ENCODE peak calls at places on chromosomes 13 and 19, in seven cellular contexts. One of them, this sample, is unnamed.
A peak's percentile ranks its signal among the peaks of the same experiment; 100 is the strongest.

GRCh38 chr19:47813304-47813994 is 8.3 kb upstream of the CRX start:
- DNase-seq in adipocyte: peak; percentile 75
- DNase-seq in activated CD4-positive, alpha-beta T cell treated with anti-CD3 and anti-CD28 coated beads for 48 hours: peak; percentile 89
- DNase-seq in cardiac muscle cell: peak; percentile 90
- DNase-seq in RCC 7860: peak; percentile 19
- DNase-seq in left ventricle myocardium superior: peak; percentile 83
- DNase-seq in amygdala: no peak
- DNase-seq in this sample: peak; percentile 95

GRCh38 chr19:8304841-8305621 is 3.1 kb downstream of the CD320 start:
- DNase-seq in adipocyte: no peak
- DNase-seq in activated CD4-positive, alpha-beta T cell treated with anti-CD3 and anti-CD28 coated beads for 48 hours: peak; percentile 63
- DNase-seq in cardiac muscle cell: no peak
- DNase-seq in RCC 7860: no peak
- DNase-seq in left ventricle myocardium superior: no peak
- DNase-seq in amygdala: no peak
- DNase-seq in this sample: peak; percentile 71

GRCh38 chr19:54142166-54142780 is 4.7 kb downstream of the CNOT3 start:
- DNase-seq in adipocyte: no peak
- DNase-seq in activated CD4-positive, alpha-beta T cell treated with anti-CD3 and anti-CD28 coated beads for 48 hours: no peak
- DNase-seq in cardiac muscle cell: no peak
- DNase-seq in RCC 7860: no peak
- DNase-seq in left ventricle myocardium superior: no peak
- DNase-seq in amygdala: no peak
- DNase-seq in this sample: no peak

GRCh38 chr13:111859361-111860105 is 207.4 kb upstream of the SOX1 start:
- DNase-seq in adipocyte: no peak
- DNase-seq in activated CD4-positive, alpha-beta T cell treated with anti-CD3 and anti-CD28 coated beads for 48 hours: no peak
- DNase-seq in cardiac muscle cell: peak; percentile 22
- DNase-seq in RCC 7860: no peak
- DNase-seq in left ventricle myocardium superior: no peak
- DNase-seq in amygdala: no peak
- DNase-seq in this sample: peak; percentile 50

GRCh38 chr19:42352216-42352892 is 26.9 kb downstream of the MEGF8 start:
- DNase-seq in adipocyte: no peak
- DNase-seq in activated CD4-positive, alpha-beta T cell treated with anti-CD3 and anti-CD28 coated beads for 48 hours: peak; percentile 20
- DNase-seq in cardiac muscle cell: no peak
- DNase-seq in RCC 7860: peak; percentile 33
- DNase-seq in left ventricle myocardium superior: no peak
- DNase-seq in amygdala: no peak
- DNase-seq in this sample: no peak

GRCh38 chr13:30629527-30629926 is 11.8 kb downstream of the USPL1 start:
- DNase-seq in adipocyte: no peak
- DNase-seq in activated CD4-positive, alpha-beta T cell treated with anti-CD3 and anti-CD28 coated beads for 48 hours: no peak
- DNase-seq in cardiac muscle cell: peak; percentile 12
- DNase-seq in RCC 7860: no peak
- DNase-seq in left ventricle myocardium superior: no peak
- DNase-seq in amygdala: no peak
- DNase-seq in this sample: no peak

GRCh38 chr13:28239374-28239773 is 101.0 kb downstream of the PAN3 start:
- DNase-seq in adipocyte: peak; percentile 36
- DNase-seq in activated CD4-positive, alpha-beta T cell treated with anti-CD3 and anti-CD28 coated beads for 48 hours: no peak
- DNase-seq in cardiac muscle cell: no peak
- DNase-seq in RCC 7860: no peak
- DNase-seq in left ventricle myocardium superior: no peak
- DNase-seq in amygdala: no peak
- DNase-seq in this sample: no peak

GRCh38 chr19:28710278-28710677 is 502.7 kb downstream of the UQCRFS1 start:
- DNase-seq in adipocyte: peak; percentile 85
- DNase-seq in activated CD4-positive, alpha-beta T cell treated with anti-CD3 and anti-CD28 coated beads for 48 hours: no peak
- DNase-seq in cardiac muscle cell: peak; percentile 70
- DNase-seq in RCC 7860: peak; percentile 31
- DNase-seq in left ventricle myocardium superior: no peak
- DNase-seq in amygdala: no peak
- DNase-seq in this sample: no peak

GRCh38 chr13:102968572-102969228 is 97.5 kb downstream of the SLC10A2 start:
- DNase-seq in adipocyte: no peak
- DNase-seq in activated CD4-positive, alpha-beta T cell treated with anti-CD3 and anti-CD28 coated beads for 48 hours: no peak
- DNase-seq in cardiac muscle cell: no peak
- DNase-seq in RCC 7860: no peak
- DNase-seq in left ventricle myocardium superior: no peak
- DNase-seq in amygdala: no peak
- DNase-seq in this sample: no peak

GRCh38 chr13:40120781-40121180 is 465.3 kb downstream of the COG6 start:
- DNase-seq in adipocyte: no peak
- DNase-seq in activated CD4-positive, alpha-beta T cell treated with anti-CD3 and anti-CD28 coated beads for 48 hours: no peak
- DNase-seq in cardiac muscle cell: no peak
- DNase-seq in RCC 7860: no peak
- DNase-seq in left ventricle myocardium superior: no peak
- DNase-seq in amygdala: no peak
- DNase-seq in this sample: no peak

GRCh38 chr19:49590971-49591730 is at the start of gene PRR12:
- DNase-seq in adipocyte: peak; percentile 84
- DNase-seq in activated CD4-positive, alpha-beta T cell treated with anti-CD3 and anti-CD28 coated beads for 48 hours: peak; percentile 71
- DNase-seq in cardiac muscle cell: peak; percentile 72
- DNase-seq in RCC 7860: peak; percentile 34
- DNase-seq in left ventricle myocardium superior: peak; percentile 77
- DNase-seq in amygdala: peak; percentile 62
- DNase-seq in this sample: peak; percentile 87

GRCh38 chr19:37551123-37551993 is 43.2 kb downstream of the ZNF571 start:
- DNase-seq in adipocyte: peak; percentile 18
- DNase-seq in activated CD4-positive, alpha-beta T cell treated with anti-CD3 and anti-CD28 coated beads for 48 hours: peak; percentile 76
- DNase-seq in cardiac muscle cell: no peak
- DNase-seq in RCC 7860: no peak
- DNase-seq in left ventricle myocardium superior: peak; percentile 80
- DNase-seq in amygdala: no peak
- DNase-seq in this sample: peak; percentile 82

GRCh38 chr19:55640043-55640576 is 692 bp upstream of the ZNF580 start:
- DNase-seq in adipocyte: peak; percentile 85
- DNase-seq in activated CD4-positive, alpha-beta T cell treated with anti-CD3 and anti-CD28 coated beads for 48 hours: peak; percentile 87
- DNase-seq in cardiac muscle cell: no peak
- DNase-seq in RCC 7860: no peak
- DNase-seq in left ventricle myocardium superior: peak; percentile 83
- DNase-seq in amygdala: no peak
- DNase-seq in this sample: peak; percentile 77

GRCh38 chr13:22703601-22704209 is 477.1 kb upstream of the SGCG start:
- DNase-seq in adipocyte: no peak
- DNase-seq in activated CD4-positive, alpha-beta T cell treated with anti-CD3 and anti-CD28 coated beads for 48 hours: no peak
- DNase-seq in cardiac muscle cell: no peak
- DNase-seq in RCC 7860: no peak
- DNase-seq in left ventricle myocardium superior: no peak
- DNase-seq in amygdala: no peak
- DNase-seq in this sample: no peak

GRCh38 chr13:110521946-110522345 is 39.6 kb downstream of the RAB20 start:
- DNase-seq in adipocyte: no peak
- DNase-seq in activated CD4-positive, alpha-beta T cell treated with anti-CD3 and anti-CD28 coated beads for 48 hours: no peak
- DNase-seq in cardiac muscle cell: no peak
- DNase-seq in RCC 7860: no peak
- DNase-seq in left ventricle myocardium superior: no peak
- DNase-seq in amygdala: no peak
- DNase-seq in this sample: no peak

GRCh38 chr13:26048745-26049144 is 3.1 kb downstream of the SHISA2 start:
- DNase-seq in adipocyte: no peak
- DNase-seq in activated CD4-positive, alpha-beta T cell treated with anti-CD3 and anti-CD28 coated beads for 48 hours: no peak
- DNase-seq in cardiac muscle cell: no peak
- DNase-seq in RCC 7860: no peak
- DNase-seq in left ventricle myocardium superior: no peak
- DNase-seq in amygdala: no peak
- DNase-seq in this sample: no peak

GRCh38 chr19:48363500-48363809 is 285 bp downstream of the TMEM143 start:
- DNase-seq in adipocyte: no peak
- DNase-seq in activated CD4-positive, alpha-beta T cell treated with anti-CD3 and anti-CD28 coated beads for 48 hours: no peak
- DNase-seq in cardiac muscle cell: no peak
- DNase-seq in RCC 7860: no peak
- DNase-seq in left ventricle myocardium superior: no peak
- DNase-seq in amygdala: no peak
- DNase-seq in this sample: no peak

GRCh38 chr19:47653856-47654255 is 44.9 kb downstream of the BICRA start:
- DNase-seq in adipocyte: no peak
- DNase-seq in activated CD4-positive, alpha-beta T cell treated with anti-CD3 and anti-CD28 coated beads for 48 hours: no peak
- DNase-seq in cardiac muscle cell: no peak
- DNase-seq in RCC 7860: no peak
- DNase-seq in left ventricle myocardium superior: no peak
- DNase-seq in amygdala: no peak
- DNase-seq in this sample: no peak

GRCh38 chr13:43908156-43909126 is 28.7 kb downstream of the LACC1 start:
- DNase-seq in adipocyte: peak; percentile 80
- DNase-seq in activated CD4-positive, alpha-beta T cell treated with anti-CD3 and anti-CD28 coated beads for 48 hours: peak; percentile 12
- DNase-seq in cardiac muscle cell: peak; percentile 61
- DNase-seq in RCC 7860: peak; percentile 30
- DNase-seq in left ventricle myocardium superior: no peak
- DNase-seq in amygdala: no peak
- DNase-seq in this sample: no peak

GRCh38 chr13:97727991-97728390 is 225.5 kb upstream of the IPO5 start:
- DNase-seq in adipocyte: no peak
- DNase-seq in activated CD4-positive, alpha-beta T cell treated with anti-CD3 and anti-CD28 coated beads for 48 hours: no peak
- DNase-seq in cardiac muscle cell: no peak
- DNase-seq in RCC 7860: no peak
- DNase-seq in left ventricle myocardium superior: no peak
- DNase-seq in amygdala: no peak
- DNase-seq in this sample: no peak

GRCh38 chr19:23943411-23943810 is 28.7 kb downstream of the ZNF726 start:
- DNase-seq in adipocyte: no peak
- DNase-seq in activated CD4-positive, alpha-beta T cell treated with anti-CD3 and anti-CD28 coated beads for 48 hours: no peak
- DNase-seq in cardiac muscle cell: no peak
- DNase-seq in RCC 7860: no peak
- DNase-seq in left ventricle myocardium superior: no peak
- DNase-seq in amygdala: no peak
- DNase-seq in this sample: no peak

GRCh38 chr19:19444694-19445155 is 39.2 kb downstream of the GATAD2A start:
- DNase-seq in adipocyte: no peak
- DNase-seq in activated CD4-positive, alpha-beta T cell treated with anti-CD3 and anti-CD28 coated beads for 48 hours: peak; percentile 27
- DNase-seq in cardiac muscle cell: no peak
- DNase-seq in RCC 7860: peak; percentile 37
- DNase-seq in left ventricle myocardium superior: no peak
- DNase-seq in amygdala: no peak
- DNase-seq in this sample: no peak

GRCh38 chr13:30856004-30856790 is 49.9 kb upstream of the MEDAG start:
- DNase-seq in adipocyte: no peak
- DNase-seq in activated CD4-positive, alpha-beta T cell treated with anti-CD3 and anti-CD28 coated beads for 48 hours: no peak
- DNase-seq in cardiac muscle cell: no peak
- DNase-seq in RCC 7860: no peak
- DNase-seq in left ventricle myocardium superior: no peak
- DNase-seq in amygdala: no peak
- DNase-seq in this sample: no peak

GRCh38 chr13:113791761-113792160 is 32.7 kb downstream of the TMEM255B start:
- DNase-seq in adipocyte: no peak
- DNase-seq in activated CD4-positive, alpha-beta T cell treated with anti-CD3 and anti-CD28 coated beads for 48 hours: no peak
- DNase-seq in cardiac muscle cell: no peak
- DNase-seq in RCC 7860: no peak
- DNase-seq in left ventricle myocardium superior: peak; percentile 9
- DNase-seq in amygdala: no peak
- DNase-seq in this sample: no peak

GRCh38 chr13:30346789-30347167 is 39.4 kb upstream of the KATNAL1 start:
- DNase-seq in adipocyte: no peak
- DNase-seq in activated CD4-positive, alpha-beta T cell treated with anti-CD3 and anti-CD28 coated beads for 48 hours: no peak
- DNase-seq in cardiac muscle cell: no peak
- DNase-seq in RCC 7860: no peak
- DNase-seq in left ventricle myocardium superior: no peak
- DNase-seq in amygdala: no peak
- DNase-seq in this sample: no peak

GRCh38 chr13:47135800-47136658 is 239.2 kb upstream of the HTR2A start:
- DNase-seq in adipocyte: no peak
- DNase-seq in activated CD4-positive, alpha-beta T cell treated with anti-CD3 and anti-CD28 coated beads for 48 hours: no peak
- DNase-seq in cardiac muscle cell: no peak
- DNase-seq in RCC 7860: no peak
- DNase-seq in left ventricle myocardium superior: no peak
- DNase-seq in amygdala: no peak
- DNase-seq in this sample: no peak

GRCh38 chr19:460877-461609 is at the start of gene SHC2:
- DNase-seq in adipocyte: peak; percentile 20
- DNase-seq in activated CD4-positive, alpha-beta T cell treated with anti-CD3 and anti-CD28 coated beads for 48 hours: no peak
- DNase-seq in cardiac muscle cell: peak; percentile 63
- DNase-seq in RCC 7860: no peak
- DNase-seq in left ventricle myocardium superior: peak; percentile 67
- DNase-seq in amygdala: no peak
- DNase-seq in this sample: peak; percentile 58

GRCh38 chr19:3512562-3512961 is 6.5 kb downstream of the FZR1 start:
- DNase-seq in adipocyte: no peak
- DNase-seq in activated CD4-positive, alpha-beta T cell treated with anti-CD3 and anti-CD28 coated beads for 48 hours: no peak
- DNase-seq in cardiac muscle cell: no peak
- DNase-seq in RCC 7860: no peak
- DNase-seq in left ventricle myocardium superior: no peak
- DNase-seq in amygdala: no peak
- DNase-seq in this sample: no peak

GRCh38 chr19:41001243-41001971 is 10.3 kb downstream of the CYP2B6 start:
- DNase-seq in adipocyte: no peak
- DNase-seq in activated CD4-positive, alpha-beta T cell treated with anti-CD3 and anti-CD28 coated beads for 48 hours: no peak
- DNase-seq in cardiac muscle cell: no peak
- DNase-seq in RCC 7860: no peak
- DNase-seq in left ventricle myocardium superior: no peak
- DNase-seq in amygdala: no peak
- DNase-seq in this sample: no peak

GRCh38 chr13:87498681-87499080 is 172.5 kb upstream of the SLITRK5 start:
- DNase-seq in adipocyte: peak; percentile 12
- DNase-seq in activated CD4-positive, alpha-beta T cell treated with anti-CD3 and anti-CD28 coated beads for 48 hours: no peak
- DNase-seq in cardiac muscle cell: peak; percentile 70
- DNase-seq in RCC 7860: peak; percentile 15
- DNase-seq in left ventricle myocardium superior: no peak
- DNase-seq in amygdala: no peak
- DNase-seq in this sample: no peak

GRCh38 chr19:14450168-14450874 is 17.2 kb downstream of the PKN1 start:
- DNase-seq in adipocyte: peak; percentile 23
- DNase-seq in activated CD4-positive, alpha-beta T cell treated with anti-CD3 and anti-CD28 coated beads for 48 hours: peak; percentile 92
- DNase-seq in cardiac muscle cell: no peak
- DNase-seq in RCC 7860: peak; percentile 17
- DNase-seq in left ventricle myocardium superior: no peak
- DNase-seq in amygdala: no peak
- DNase-seq in this sample: no peak

GRCh38 chr13:45615501-45616101 is at the start of gene ERICH6B:
- DNase-seq in adipocyte: peak; percentile 18
- DNase-seq in activated CD4-positive, alpha-beta T cell treated with anti-CD3 and anti-CD28 coated beads for 48 hours: peak; percentile 26
- DNase-seq in cardiac muscle cell: peak; percentile 70
- DNase-seq in RCC 7860: no peak
- DNase-seq in left ventricle myocardium superior: peak; percentile 36
- DNase-seq in amygdala: peak; percentile 22
- DNase-seq in this sample: no peak

This sample was measured in left lung.